ENCODE peak calls at places on chromosomes 5 and 9, in six cellular contexts. H is ACHN, K is dermis microvascular lymphatic vessel endothelial cell, Z is GM03348, I is stomach, O is left colon. D is an unnamed sample.

GRCh38 chr5:15463231-15463630 is 36.7 kb upstream of the FBXL7 start:
- DNase-seq in H (peak), K (peak), Z (peak), I (no peak), O (no peak), D (no peak)

GRCh38 chr9:10079284-10079964 is 533.4 kb downstream of the PTPRD start:
- DNase-seq in H (no peak), K (no peak), Z (no peak), I (no peak), O (no peak), D (no peak)

GRCh38 chr5:137564475-137564961 is 65.4 kb upstream of the SPOCK1 start:
- DNase-seq in H (no peak), K (no peak), Z (peak), I (no peak), O (no peak), D (no peak)

GRCh38 chr5:51382759-51383493 is at the start of gene ISL1:
- DNase-seq in H (no peak), K (peak), Z (peak), I (peak), O (peak), D (no peak)

GRCh38 chr5:60295423-60295822 is 401.9 kb upstream of the PDE4D start:
- DNase-seq in H (peak), K (peak), Z (peak), I (peak), O (peak), D (no peak)

GRCh38 chr5:55921617-55922016 is 70.5 kb downstream of the IL31RA start:
- DNase-seq in H (no peak), K (no peak), Z (no peak), I (no peak), O (no peak), D (no peak)

GRCh38 chr9:116153765-116154333 is at the start of gene PAPPA:
- DNase-seq in H (no peak), K (no peak), Z (no peak), I (no peak), O (no peak), D (no peak)

GRCh38 chr5:108101105-108101504 is 280.8 kb downstream of the FBXL17 start:
- DNase-seq in H (no peak), K (peak), Z (no peak), I (no peak), O (no peak), D (no peak)

D was measured in ureter.